ENCODE peak calls at places on chromosomes 4 and X, in nine cellular contexts. R is GM23338, O is HCT116, A is SK-N-SH, E is Karpas-422, U is PC-9, X is PC-3, J is MM.1S, F is GM23248. Z is an unnamed sample. For H3K9me2, the result is how much of the 10 kb centered on the place peaks cover.

GRCh38 chr4:103787057-103787456 is 67.3 kb upstream of the TACR3 start:
- DNase-seq in X (no peak), U (no peak), F (no peak), E (no peak), J (no peak), O (no peak), A (no peak), R (no peak), Z (no peak)

GRCh38 chr4:18075823-18076433 is 54.4 kb upstream of the LCORL start:
- DNase-seq in E (peak), F (peak), R (peak), A (peak), X (peak), U (peak), O (peak), J (peak), Z (peak)

GRCh38 chrX:155900765-155901164 is 19.6 kb downstream of the VAMP7 start:
- DNase-seq in U (no peak), O (no peak), A (no peak), R (no peak), X (no peak), J (no peak), F (no peak), E (no peak), Z (no peak)

GRCh38 chrX:16484338-16484737 is 165.6 kb upstream of the S100G start:
- DNase-seq in O (peak), A (no peak), X (peak), R (no peak), U (peak), E (no peak), J (no peak), F (peak), Z (peak)

GRCh38 chr4:7909966-7910720 is 29.5 kb downstream of the AFAP1 start:
- DNase-seq in X (peak), O (no peak), R (no peak), A (no peak), U (peak), F (peak), J (no peak), E (no peak), Z (no peak)

GRCh38 chr4:115353370-115353769 is 239.9 kb upstream of the NDST4 start:
- DNase-seq in O (no peak), A (no peak), J (no peak), E (no peak), X (no peak), U (no peak), R (no peak), F (no peak), Z (no peak)

GRCh38 chr4:15729910-15730533 is 27.2 kb downstream of the BST1 start:
- DNase-seq in R (peak), X (peak), E (peak), J (peak), O (peak), F (peak), U (peak), A (peak), Z (peak)

GRCh38 chr4:79141530-79141929 is 184.3 kb downstream of the NAA11 start:
- DNase-seq in R (peak), O (no peak), A (no peak), F (peak), J (peak), E (no peak), U (no peak), X (peak), Z (peak)

GRCh38 chr4:153204247-153205027 is at the start of gene TRIM2:
- DNase-seq in F (peak), O (peak), J (no peak), E (peak), A (no peak), R (peak), X (peak), U (peak), Z (peak)

GRCh38 chr4:73599182-73599581 is 21.1 kb downstream of the RASSF6 start:
- DNase-seq in J (peak), F (peak), E (no peak), X (peak), R (peak), A (no peak), U (peak), O (peak), Z (peak)

GRCh38 chrX:101507372-101507771 is 22.1 kb downstream of the ARMCX4 start:
- DNase-seq in E (no peak), F (no peak), O (no peak), X (no peak), J (no peak), R (no peak), A (no peak), U (no peak), Z (no peak)

GRCh38 chrX:101507986-101508385 is 22.7 kb downstream of the ARMCX4 start:
- DNase-seq in E (no peak), O (no peak), X (no peak), J (no peak), A (no peak), U (no peak), F (no peak), R (no peak), Z (no peak)
- H3K9me2 ChIP-seq in E (under half), O (under half), X (under half), J (under half), A (under half), U (under half), F (under half), R (under half), Z (under half)

DNA sequence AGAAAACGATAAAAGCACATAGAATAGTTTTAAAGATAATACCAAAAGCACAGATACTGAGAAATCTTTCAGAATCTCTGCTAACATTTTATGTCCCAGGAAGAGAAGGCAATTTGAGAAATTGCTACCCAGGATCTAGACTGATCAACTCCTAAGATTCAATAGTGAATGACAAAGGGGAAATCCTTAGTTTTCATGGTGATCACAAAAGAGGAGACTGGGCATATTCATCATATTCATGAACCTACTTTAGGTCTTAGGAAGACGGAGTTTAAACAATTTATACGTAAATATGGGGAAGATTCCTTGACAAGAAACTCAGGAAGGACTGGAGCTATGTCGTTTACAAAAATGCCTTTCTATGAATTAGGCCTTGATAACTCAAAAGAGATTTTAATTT is 87.3 kb downstream of the SHISA3 start:
- DNase-seq in R (peak), A (no peak), O (no peak), E (no peak), U (no peak), X (no peak), J (no peak), F (no peak), Z (no peak)
- H3K9me2 ChIP-seq in R (under half), A (under half), O (under half), E (under half), U (under half), X (under half), J (under half), F (under half), Z (under half)

GRCh38 chrX:21166302-21166982 is 207.8 kb upstream of the CNKSR2 start:
- DNase-seq in J (no peak), O (no peak), A (no peak), E (no peak), R (peak), F (peak), X (peak), U (peak), Z (no peak)
- H3K9me2 ChIP-seq in J (under half), O (under half), A (under half), E (under half), R (under half), F (under half), X (under half), U (under half), Z (under half)

GRCh38 chr4:176779421-176779820 is 13.3 kb downstream of the VEGFC start:
- DNase-seq in U (no peak), R (no peak), X (no peak), A (no peak), F (no peak), J (no peak), E (no peak), O (no peak), Z (no peak)
- H3K9me2 ChIP-seq in U (under half), R (under half), X (under half), A (under half), F (under half), J (under half), E (under half), O (under half), Z (under half)

GRCh38 chr4:23060776-23061175 is 368.0 kb downstream of the GBA3 start:
- DNase-seq in O (no peak), U (no peak), E (no peak), A (no peak), R (no peak), J (no peak), X (peak), F (peak), Z (peak)
- H3K9me2 ChIP-seq in O (under half), U (under half), E (under half), A (under half), R (under half), J (under half), X (under half), F (under half), Z (under half)

GRCh38 chr4:2501034-2501594 is 32.2 kb downstream of the RNF4 start:
- DNase-seq in J (no peak), A (no peak), E (no peak), R (no peak), X (no peak), U (no peak), O (no peak), F (no peak), Z (no peak)

GRCh38 chr4:2507855-2508254 is 28.6 kb upstream of the FAM193A start:
- DNase-seq in U (no peak), X (no peak), O (no peak), J (no peak), E (no peak), R (no peak), F (no peak), A (no peak), Z (no peak)

GRCh38 chr4:2507259-2507658 is 29.2 kb upstream of the FAM193A start:
- DNase-seq in X (no peak), J (no peak), O (no peak), A (no peak), R (no peak), U (no peak), E (no peak), F (no peak), Z (no peak)

GRCh38 chr4:2500547-2500946 is 31.6 kb downstream of the RNF4 start:
- DNase-seq in J (no peak), O (no peak), R (no peak), E (no peak), A (no peak), F (peak), U (no peak), X (no peak), Z (no peak)

DNA sequence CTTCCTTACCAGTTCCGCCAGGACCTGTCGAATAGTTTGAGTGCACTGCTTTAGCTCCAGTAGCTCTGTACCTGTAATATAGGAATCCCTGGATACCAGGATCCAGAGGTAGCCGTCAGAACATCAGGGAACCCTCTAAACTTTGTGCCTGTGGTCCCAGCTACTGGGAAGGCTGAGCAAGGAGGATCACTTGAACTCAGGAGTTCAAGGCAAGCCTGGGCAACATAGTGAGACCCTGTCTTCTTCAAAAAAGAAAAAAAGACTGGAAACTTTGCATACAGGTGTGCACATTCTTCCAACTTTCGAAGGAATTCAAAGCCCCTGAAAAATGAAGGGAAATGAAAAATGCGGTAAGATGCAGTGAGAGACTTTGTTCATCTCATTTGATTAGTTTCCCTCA is 32.6 kb upstream of the FAM193A start:
- DNase-seq in U (no peak), F (no peak), R (no peak), X (no peak), E (no peak), J (no peak), O (no peak), A (no peak), Z (no peak)
- H3K9me2 ChIP-seq in U (under half), F (under half), R (under half), X (under half), E (under half), J (under half), O (under half), A (under half), Z (under half)

DNA sequence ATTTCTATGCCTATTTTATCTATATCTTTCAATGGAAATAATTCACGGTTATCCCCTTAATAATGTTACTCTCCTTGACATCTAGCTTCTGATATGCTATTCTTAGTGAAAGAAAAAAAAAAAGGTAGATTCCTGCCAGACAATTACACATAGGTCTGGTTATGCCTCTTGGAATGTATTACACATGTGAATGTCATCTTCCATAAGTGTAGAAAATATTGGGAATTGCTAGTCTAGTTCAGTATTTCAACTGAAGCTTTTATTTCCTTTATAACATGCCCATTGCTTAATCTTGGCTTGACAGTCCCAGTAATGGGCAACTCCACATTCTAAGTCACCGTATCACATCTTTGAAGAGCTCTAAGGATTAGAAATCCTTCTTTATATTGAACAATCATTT is 25.4 kb upstream of the PPP1R2C start:
- DNase-seq in R (no peak), X (no peak), F (peak), U (no peak), O (no peak), J (no peak), E (no peak), A (no peak), Z (no peak)
- H3K9me2 ChIP-seq in R (under half), X (under half), F (under half), U (under half), O (under half), J (under half), E (under half), A (under half), Z (under half)

GRCh38 chr4:187576751-187577150 is 418.8 kb upstream of the ZFP42 start:
- DNase-seq in E (no peak), A (peak), O (no peak), R (no peak), F (no peak), X (no peak), U (no peak), J (no peak), Z (no peak)

DNA sequence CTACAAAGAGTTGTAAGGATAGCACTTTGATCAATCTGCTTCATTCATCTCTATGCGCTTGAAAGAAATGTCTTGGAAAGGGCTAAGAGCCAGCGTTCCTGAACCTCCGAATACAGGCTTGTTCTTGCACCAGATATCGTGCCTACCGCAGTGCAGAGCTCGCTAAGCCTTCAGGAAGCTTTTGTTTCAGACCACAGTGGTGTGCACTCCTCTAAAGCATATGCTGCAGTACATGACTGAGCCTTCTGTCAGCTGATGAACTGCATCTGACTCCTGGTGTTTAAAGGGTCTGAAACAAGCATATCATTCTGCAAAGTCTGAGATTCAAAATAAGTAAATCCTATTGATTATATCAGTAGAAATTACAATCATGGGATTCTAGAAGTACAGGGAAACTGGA is 417.5 kb upstream of the ZFP42 start:
- DNase-seq in F (no peak), R (no peak), O (no peak), A (no peak), J (no peak), X (no peak), E (no peak), U (no peak), Z (no peak)
- H3K9me2 ChIP-seq in F (under half), R (under half), O (under half), A (under half), J (under half), X (under half), E (under half), U (under half), Z (under half)

Z was measured in hepatocyte.